ENCODE peak calls at places on chromosomes 16 and 17, in seven cellular contexts. Q is neural progenitor cell, G is H7, A is IMR-90, O is NCI-H2029, H is ascending aorta, F is NCI-H1105. B is an unnamed sample.

GRCh38 chr16:474420-475122 is 49.1 kb downstream of the RAB11FIP3 start:
- DNase-seq in Q (no peak), G (peak), A (no peak), O (no peak), H (no peak), F (no peak), B (no peak)

GRCh38 chr17:83053779-83054451 is 25.5 kb upstream of the METRNL start:
- DNase-seq in Q (no peak), G (peak), A (no peak), O (no peak), H (peak), F (no peak), B (no peak)

GRCh38 chr17:37742114-37742761 is 2.6 kb downstream of the HNF1B start:
- DNase-seq in Q (peak), G (peak), A (peak), O (no peak), H (no peak), F (peak), B (no peak)

GRCh38 chr16:17053536-17054160 is 417.1 kb downstream of the XYLT1 start:
- DNase-seq in Q (peak), G (peak), A (no peak), O (no peak), H (no peak), F (no peak), B (no peak)

GRCh38 chr16:84843149-84844048 is 23.6 kb downstream of the CRISPLD2 start:
- DNase-seq in Q (no peak), G (peak), A (no peak), O (no peak), H (no peak), F (no peak), B (no peak)

GRCh38 chr16:22297871-22298733 is 893 bp downstream of the POLR3E start:
- DNase-seq in Q (peak), G (peak), A (peak), O (peak), H (peak), F (peak), B (peak)

GRCh38 chr16:56812884-56813283 is 52.1 kb upstream of the SLC12A3 start:
- DNase-seq in Q (no peak), G (no peak), A (peak), O (no peak), H (no peak), F (no peak), B (no peak)

GRCh38 chr17:29563816-29564215 is 3.0 kb downstream of the ABHD15 start:
- DNase-seq in Q (no peak), G (no peak), A (no peak), O (no peak), H (no peak), F (no peak), B (no peak)

GRCh38 chr17:61158372-61158771 is 241.3 kb upstream of the TBX2 start:
- DNase-seq in Q (no peak), G (no peak), A (no peak), O (no peak), H (no peak), F (no peak), B (no peak)

GRCh38 chr16:69017036-69017783 is 88.2 kb upstream of the HAS3 start:
- DNase-seq in Q (no peak), G (no peak), A (peak), O (no peak), H (no peak), F (no peak), B (no peak)

GRCh38 chr17:82887255-82888164 is 47.7 kb upstream of the ZNF750 start:
- DNase-seq in Q (no peak), G (no peak), A (peak), O (no peak), H (no peak), F (no peak), B (no peak)

GRCh38 chr16:86509759-86510464 is 415 bp upstream of the FOXF1 start:
- DNase-seq in Q (peak), G (peak), A (peak), O (no peak), H (no peak), F (peak), B (no peak)

GRCh38 chr16:85335584-85336492 is 223.6 kb upstream of the CIBAR2 start:
- DNase-seq in Q (no peak), G (no peak), A (peak), O (no peak), H (no peak), F (no peak), B (no peak)

GRCh38 chr17:38898812-38899348 is 26.5 kb upstream of the LASP1NB start:
- DNase-seq in Q (no peak), G (no peak), A (no peak), O (no peak), H (no peak), F (no peak), B (no peak)

GRCh38 chr16:71676236-71676635 is 48.3 kb downstream of the PHLPP2 start:
- DNase-seq in Q (peak), G (no peak), A (no peak), O (no peak), H (no peak), F (no peak), B (no peak)

GRCh38 chr16:15435216-15435864 is 952 bp downstream of the BMERB1 start:
- DNase-seq in Q (peak), G (peak), A (no peak), O (no peak), H (no peak), F (no peak), B (no peak)

GRCh38 chr16:22220714-22221113 is 14.6 kb downstream of the EEF2K start:
- DNase-seq in Q (no peak), G (no peak), A (no peak), O (no peak), H (peak), F (no peak), B (no peak)

GRCh38 chr17:56528636-56529170 is 64.8 kb upstream of the NOG start:
- DNase-seq in Q (no peak), G (no peak), A (no peak), O (no peak), H (no peak), F (no peak), B (no peak)

GRCh38 chr17:17667231-17667630 is 14.0 kb upstream of the RAI1 start:
- DNase-seq in Q (no peak), G (no peak), A (no peak), O (no peak), H (no peak), F (no peak), B (no peak)

GRCh38 chr16:10611825-10612342 is 31.5 kb upstream of the EMP2 start:
- DNase-seq in Q (peak), G (peak), A (no peak), O (no peak), H (no peak), F (no peak), B (no peak)

GRCh38 chr17:751269-752001 is 629 bp downstream of the GEMIN4 start:
- DNase-seq in Q (peak), G (peak), A (peak), O (no peak), H (no peak), F (no peak), B (no peak)